ENCODE peak calls at places on chromosomes 7 and 10, in five cellular contexts. A is heart right ventricle, V is pulmonary artery endothelial cell, E is mesothelial cell of epicardium, X is mammary epithelial cell. I is an unnamed sample.

GRCh38 chr10:13346280-13346819 is 1.7 kb downstream of the SEPHS1 start:
- DNase-seq in A (no peak), V (no peak), E (no peak), X (peak; percentile 49), I (no peak)

GRCh38 chr7:98250789-98251188 is 1.2 kb downstream of the TECPR1 start:
- DNase-seq in A (no peak), V (no peak), E (no peak), X (no peak), I (no peak)

GRCh38 chr7:82755705-82756551 is 312.4 kb upstream of the CACNA2D1 start:
- DNase-seq in A (no peak), V (no peak), E (no peak), X (peak; percentile 17), I (no peak)

GRCh38 chr10:21464134-21464533 is 61.3 kb downstream of the SKIDA1 start:
- DNase-seq in A (no peak), V (no peak), E (no peak), X (peak; percentile 9), I (no peak)

GRCh38 chr10:43278216-43278615 is 11.4 kb upstream of the RASGEF1A start:
- DNase-seq in A (no peak), V (no peak), E (no peak), X (peak; percentile 10), I (no peak)

GRCh38 chr7:33692956-33693355 is 212.4 kb upstream of the BMPER start:
- DNase-seq in A (no peak), V (peak; percentile 44), E (no peak), X (peak; percentile 6), I (no peak)

GRCh38 chr7:142804715-142805114 is 33.9 kb downstream of the PRSS2 start:
- DNase-seq in A (no peak), V (no peak), E (no peak), X (no peak), I (no peak)

GRCh38 chr10:35758086-35758485 is 116.0 kb upstream of the FZD8 start:
- DNase-seq in A (peak; percentile 47), V (no peak), E (no peak), X (no peak), I (no peak)

GRCh38 chr7:70360557-70360956 is 762.3 kb downstream of the AUTS2 start:
- DNase-seq in A (no peak), V (no peak), E (no peak), X (no peak), I (no peak)

GRCh38 chr10:97117372-97117771 is 68.4 kb downstream of the SLIT1 start:
- DNase-seq in A (no peak), V (no peak), E (no peak), X (peak; percentile 10), I (no peak)

GRCh38 chr10:30055094-30055701 is 4.2 kb downstream of the JCAD start:
- DNase-seq in A (no peak), V (no peak), E (no peak), X (no peak), I (no peak)

GRCh38 chr10:12785338-12785934 is 216.1 kb downstream of the CCDC3 start:
- DNase-seq in A (no peak), V (no peak), E (no peak), X (no peak), I (no peak)

GRCh38 chr10:98415710-98416077 is 712 bp upstream of the PYROXD2 start:
- DNase-seq in A (no peak), V (no peak), E (no peak), X (no peak), I (no peak)

GRCh38 chr10:71970331-71970730 is 6.1 kb downstream of the CHST3 start:
- DNase-seq in A (no peak), V (no peak), E (no peak), X (peak; percentile 53), I (no peak)

GRCh38 chr10:102396251-102396650 is 746 bp downstream of the NFKB2 start:
- DNase-seq in A (no peak), V (no peak), E (no peak), X (no peak), I (no peak)

GRCh38 chr7:7183061-7183832 is 903 bp downstream of the C1GALT1 start:
- DNase-seq in A (peak; percentile 48), V (no peak), E (no peak), X (peak; percentile 65), I (peak; percentile 67)

GRCh38 chr10:95308389-95309302 is 17.8 kb upstream of the PDLIM1 start:
- DNase-seq in A (peak; percentile 51), V (peak; percentile 67), E (no peak), X (peak; percentile 95), I (no peak)

GRCh38 chr7:94389381-94389780 is 5.3 kb upstream of the COL1A2 start:
- DNase-seq in A (no peak), V (no peak), E (no peak), X (no peak), I (no peak)

GRCh38 chr10:70677620-70678249 is 5.4 kb downstream of the ADAMTS14 start:
- DNase-seq in A (no peak), V (no peak), E (no peak), X (no peak), I (no peak)

GRCh38 chr7:34596887-34597286 is 61.1 kb upstream of the NPSR1 start:
- DNase-seq in A (no peak), V (no peak), E (no peak), X (peak; percentile 16), I (no peak)

GRCh38 chr7:111098011-111098925 is 7.3 kb downstream of the LRRN3 start:
- DNase-seq in A (peak; percentile 11), V (no peak), E (no peak), X (no peak), I (peak; percentile 59)

GRCh38 chr10:101778151-101778780 is 2.4 kb upstream of the FGF8 start:
- DNase-seq in A (no peak), V (no peak), E (no peak), X (no peak), I (no peak)

GRCh38 chr7:94375713-94376112 is 19.0 kb upstream of the COL1A2 start:
- DNase-seq in A (no peak), V (peak; percentile 68), E (no peak), X (peak; percentile 12), I (no peak)

GRCh38 chr7:74149556-74149955 is 24.6 kb upstream of the EIF4H start:
- DNase-seq in A (no peak), V (no peak), E (no peak), X (no peak), I (no peak)

GRCh38 chr7:121330053-121330833 is 1.4 kb downstream of the WNT16 start:
- DNase-seq in A (no peak), V (no peak), E (no peak), X (no peak), I (peak; percentile 60)

GRCh38 chr7:31036941-31037340 is 15.2 kb upstream of the ADCYAP1R1 start:
- DNase-seq in A (no peak), V (no peak), E (no peak), X (no peak), I (no peak)

GRCh38 chr10:87094373-87095240 is at the start of the genes GLUD1 and SHLD2:
- DNase-seq in A (peak; percentile 92), V (peak; percentile 66), E (peak; percentile 59), X (peak; percentile 89), I (peak; percentile 93)

GRCh38 chr10:119205926-119206602 is 1.3 kb upstream of the GRK5 start:
- DNase-seq in A (peak; percentile 80), V (no peak), E (no peak), X (peak; percentile 30), I (no peak)

GRCh38 chr7:27183682-27184341 is 1.2 kb downstream of the HOXA11 start:
- DNase-seq in A (no peak), V (no peak), E (no peak), X (no peak), I (peak; percentile 37)

GRCh38 chr7:144725070-144725469 is 110.8 kb downstream of the TPK1 start:
- DNase-seq in A (no peak), V (no peak), E (no peak), X (no peak), I (no peak)

GRCh38 chr7:54738737-54739136 is 20.3 kb downstream of the SEC61G start:
- DNase-seq in A (no peak), V (no peak), E (no peak), X (no peak), I (no peak)

GRCh38 chr7:55130554-55131198 is 111.9 kb downstream of the EGFR start:
- DNase-seq in A (peak; percentile 45), V (no peak), E (no peak), X (peak; percentile 68), I (no peak)

GRCh38 chr7:138359891-138360582 is 100.0 kb upstream of the TRIM24 start:
- DNase-seq in A (no peak), V (no peak), E (no peak), X (no peak), I (no peak)

GRCh38 chr10:75514830-75515229 is 83.4 kb downstream of the LRMDA start:
- DNase-seq in A (no peak), V (no peak), E (no peak), X (no peak), I (no peak)

I was measured in B cell.